ENCODE peak calls at places on chromosome 15, in four cellular contexts. One of them, this sample, is unnamed.

GRCh38 chr15:74036271-74037170 is 42.0 kb downstream of the PML start:
- DNase-seq in astrocyte: peak; percentile 22
- DNase-seq in CD4-positive, alpha-beta memory T cell: no peak
- DNase-seq in AG04450: peak; percentile 30
- DNase-seq in this sample: no peak

GRCh38 chr15:39127925-39128617 is 452.8 kb upstream of the THBS1 start:
- DNase-seq in AG04450: peak; percentile 86
- DNase-seq in astrocyte: peak; percentile 99
- DNase-seq in CD4-positive, alpha-beta memory T cell: no peak
- DNase-seq in this sample: no peak

GRCh38 chr15:90465930-90466567 is 63.7 kb upstream of the CRTC3 start:
- DNase-seq in CD4-positive, alpha-beta memory T cell: no peak
- DNase-seq in AG04450: no peak
- DNase-seq in astrocyte: peak; percentile 65
- DNase-seq in this sample: no peak

GRCh38 chr15:60408438-60409105 is 10.8 kb upstream of the ANXA2 start:
- DNase-seq in CD4-positive, alpha-beta memory T cell: peak; percentile 28
- DNase-seq in astrocyte: peak; percentile 86
- DNase-seq in AG04450: no peak
- DNase-seq in this sample: no peak

GRCh38 chr15:46091860-46092450 is 457.1 kb downstream of the SQOR start:
- DNase-seq in astrocyte: no peak
- DNase-seq in CD4-positive, alpha-beta memory T cell: no peak
- DNase-seq in AG04450: peak; percentile 4
- DNase-seq in this sample: no peak

GRCh38 chr15:38589502-38589901 is 24.9 kb upstream of the RASGRP1 start:
- DNase-seq in astrocyte: peak; percentile 73
- DNase-seq in CD4-positive, alpha-beta memory T cell: no peak
- DNase-seq in AG04450: peak; percentile 43
- DNase-seq in this sample: no peak

GRCh38 chr15:25850154-25851111 is 12.7 kb downstream of the ATP10A start:
- DNase-seq in astrocyte: peak; percentile 64
- DNase-seq in AG04450: no peak
- DNase-seq in CD4-positive, alpha-beta memory T cell: peak; percentile 67
- DNase-seq in this sample: no peak

GRCh38 chr15:91336691-91337090 is 236.6 kb downstream of the SV2B start:
- DNase-seq in AG04450: no peak
- DNase-seq in astrocyte: no peak
- DNase-seq in CD4-positive, alpha-beta memory T cell: no peak
- DNase-seq in this sample: no peak

GRCh38 chr15:63086967-63087366 is 34.7 kb upstream of the LACTB start:
- DNase-seq in AG04450: no peak
- DNase-seq in astrocyte: no peak
- DNase-seq in CD4-positive, alpha-beta memory T cell: no peak
- DNase-seq in this sample: no peak

GRCh38 chr15:38860682-38861081 is 296.1 kb upstream of the RASGRP1 start:
- DNase-seq in CD4-positive, alpha-beta memory T cell: no peak
- DNase-seq in astrocyte: no peak
- DNase-seq in AG04450: no peak
- DNase-seq in this sample: no peak

GRCh38 chr15:51917493-51917892 is 54.1 kb downstream of the LEO1 start:
- DNase-seq in astrocyte: no peak
- DNase-seq in AG04450: no peak
- DNase-seq in CD4-positive, alpha-beta memory T cell: no peak
- DNase-seq in this sample: no peak

GRCh38 chr15:30990451-30991300 is 752 bp downstream of the MTMR10 start:
- DNase-seq in AG04450: no peak
- DNase-seq in CD4-positive, alpha-beta memory T cell: no peak
- DNase-seq in astrocyte: peak; percentile 31
- DNase-seq in this sample: no peak

GRCh38 chr15:91100561-91101355 is 701 bp downstream of the SV2B start:
- DNase-seq in CD4-positive, alpha-beta memory T cell: no peak
- DNase-seq in astrocyte: no peak
- DNase-seq in AG04450: no peak
- DNase-seq in this sample: no peak

GRCh38 chr15:70698991-70699390 is 64.4 kb downstream of the UACA start:
- DNase-seq in astrocyte: peak; percentile 58
- DNase-seq in CD4-positive, alpha-beta memory T cell: no peak
- DNase-seq in AG04450: no peak
- DNase-seq in this sample: no peak

GRCh38 chr15:82882250-82882928 is 70.1 kb downstream of the HOMER2 start:
- DNase-seq in CD4-positive, alpha-beta memory T cell: no peak
- DNase-seq in AG04450: no peak
- DNase-seq in astrocyte: no peak
- DNase-seq in this sample: no peak

GRCh38 chr15:31277335-31278055 is 49.1 kb upstream of the KLF13 start:
- DNase-seq in CD4-positive, alpha-beta memory T cell: no peak
- DNase-seq in astrocyte: no peak
- DNase-seq in AG04450: no peak
- DNase-seq in this sample: no peak

GRCh38 chr15:75903331-75904240 is at the start of gene FBXO22:
- DNase-seq in CD4-positive, alpha-beta memory T cell: peak; percentile 88
- DNase-seq in astrocyte: peak; percentile 83
- DNase-seq in AG04450: peak; percentile 65
- DNase-seq in this sample: peak; percentile 56

GRCh38 chr15:60804986-60805949 is 326.3 kb upstream of the ICE2 start:
- DNase-seq in CD4-positive, alpha-beta memory T cell: no peak
- DNase-seq in astrocyte: peak; percentile 84
- DNase-seq in AG04450: no peak
- DNase-seq in this sample: no peak

GRCh38 chr15:26087395-26087794 is 224.3 kb upstream of the ATP10A start:
- DNase-seq in CD4-positive, alpha-beta memory T cell: no peak
- DNase-seq in astrocyte: peak; percentile 68
- DNase-seq in AG04450: no peak
- DNase-seq in this sample: no peak

GRCh38 chr15:70892002-70892911 is at the start of the genes LRRC49 and THAP10:
- DNase-seq in AG04450: peak; percentile 89
- DNase-seq in CD4-positive, alpha-beta memory T cell: peak; percentile 14
- DNase-seq in astrocyte: peak; percentile 93
- DNase-seq in this sample: peak; percentile 30

GRCh38 chr15:41870689-41871081 is 23.2 kb downstream of the SPTBN5 start:
- DNase-seq in AG04450: peak; percentile 57
- DNase-seq in CD4-positive, alpha-beta memory T cell: peak; percentile 69
- DNase-seq in astrocyte: peak; percentile 74
- DNase-seq in this sample: no peak

GRCh38 chr15:33021806-33022389 is 172.6 kb downstream of the FMN1 start:
- DNase-seq in CD4-positive, alpha-beta memory T cell: no peak
- DNase-seq in astrocyte: peak; percentile 34
- DNase-seq in AG04450: peak; percentile 34
- DNase-seq in this sample: no peak

GRCh38 chr15:48858401-48858800 is 19.5 kb upstream of the EID1 start:
- DNase-seq in AG04450: no peak
- DNase-seq in CD4-positive, alpha-beta memory T cell: no peak
- DNase-seq in astrocyte: peak; percentile 65
- DNase-seq in this sample: no peak

GRCh38 chr15:96412919-96413231 is 82.4 kb downstream of the NR2F2 start:
- DNase-seq in CD4-positive, alpha-beta memory T cell: no peak
- DNase-seq in astrocyte: no peak
- DNase-seq in AG04450: no peak
- DNase-seq in this sample: no peak

GRCh38 chr15:37586976-37587375 is 347.5 kb upstream of the TMCO5A start:
- DNase-seq in astrocyte: peak; percentile 30
- DNase-seq in AG04450: no peak
- DNase-seq in CD4-positive, alpha-beta memory T cell: no peak
- DNase-seq in this sample: no peak

GRCh38 chr15:60972301-60972700 is 256.8 kb downstream of the RORA start:
- DNase-seq in AG04450: peak; percentile 92
- DNase-seq in CD4-positive, alpha-beta memory T cell: no peak
- DNase-seq in astrocyte: peak; percentile 94
- DNase-seq in this sample: no peak

GRCh38 chr15:39621210-39621609 is 40.3 kb downstream of the THBS1 start:
- DNase-seq in astrocyte: no peak
- DNase-seq in AG04450: no peak
- DNase-seq in CD4-positive, alpha-beta memory T cell: no peak
- DNase-seq in this sample: no peak

GRCh38 chr15:90862964-90863721 is 5.2 kb upstream of the FURIN start:
- DNase-seq in CD4-positive, alpha-beta memory T cell: no peak
- DNase-seq in AG04450: no peak
- DNase-seq in astrocyte: no peak
- DNase-seq in this sample: no peak

GRCh38 chr15:25134546-25134945 is 179.8 kb downstream of the SNRPN start:
- DNase-seq in AG04450: peak; percentile 2
- DNase-seq in astrocyte: peak; percentile 9
- DNase-seq in CD4-positive, alpha-beta memory T cell: no peak
- DNase-seq in this sample: no peak

GRCh38 chr15:23567921-23568320 is 2.4 kb downstream of the MKRN3 start:
- DNase-seq in CD4-positive, alpha-beta memory T cell: no peak
- DNase-seq in AG04450: no peak
- DNase-seq in astrocyte: no peak
- DNase-seq in this sample: no peak

GRCh38 chr15:29904731-29905417 is 82.6 kb upstream of the TJP1 start:
- DNase-seq in CD4-positive, alpha-beta memory T cell: no peak
- DNase-seq in AG04450: no peak
- DNase-seq in astrocyte: no peak
- DNase-seq in this sample: no peak

GRCh38 chr15:51649659-51650521 is 27.3 kb upstream of the DMXL2 start:
- DNase-seq in CD4-positive, alpha-beta memory T cell: peak; percentile 70
- DNase-seq in astrocyte: peak; percentile 49
- DNase-seq in AG04450: peak; percentile 50
- DNase-seq in this sample: no peak

GRCh38 chr15:43808960-43809678 is 8.7 kb downstream of the HYPK start:
- DNase-seq in CD4-positive, alpha-beta memory T cell: no peak
- DNase-seq in astrocyte: no peak
- DNase-seq in AG04450: no peak
- DNase-seq in this sample: no peak

GRCh38 chr15:56869573-56869972 is 48.9 kb upstream of the TCF12 start:
- DNase-seq in AG04450: no peak
- DNase-seq in astrocyte: no peak
- DNase-seq in CD4-positive, alpha-beta memory T cell: no peak
- DNase-seq in this sample: no peak

GRCh38 chr15:89361451-89362202 is 27.0 kb upstream of the POLG start:
- DNase-seq in astrocyte: peak; percentile 39
- DNase-seq in AG04450: peak; percentile 11
- DNase-seq in CD4-positive, alpha-beta memory T cell: peak; percentile 61
- DNase-seq in this sample: no peak

GRCh38 chr15:39392469-39393047 is 188.3 kb upstream of the THBS1 start:
- DNase-seq in CD4-positive, alpha-beta memory T cell: no peak
- DNase-seq in astrocyte: no peak
- DNase-seq in AG04450: no peak
- DNase-seq in this sample: no peak

GRCh38 chr15:82642656-82643055 is 4.5 kb downstream of the CPEB1 start:
- DNase-seq in CD4-positive, alpha-beta memory T cell: no peak
- DNase-seq in astrocyte: no peak
- DNase-seq in AG04450: no peak
- DNase-seq in this sample: no peak

GRCh38 chr15:25250011-25250596 is 188.7 kb downstream of the UBE3A start:
- DNase-seq in CD4-positive, alpha-beta memory T cell: no peak
- DNase-seq in AG04450: no peak
- DNase-seq in astrocyte: no peak
- DNase-seq in this sample: no peak

GRCh38 chr15:62756326-62756994 is 286.1 kb upstream of the TPM1 start:
- DNase-seq in AG04450: no peak
- DNase-seq in CD4-positive, alpha-beta memory T cell: no peak
- DNase-seq in astrocyte: no peak
- DNase-seq in this sample: no peak

DNA sequence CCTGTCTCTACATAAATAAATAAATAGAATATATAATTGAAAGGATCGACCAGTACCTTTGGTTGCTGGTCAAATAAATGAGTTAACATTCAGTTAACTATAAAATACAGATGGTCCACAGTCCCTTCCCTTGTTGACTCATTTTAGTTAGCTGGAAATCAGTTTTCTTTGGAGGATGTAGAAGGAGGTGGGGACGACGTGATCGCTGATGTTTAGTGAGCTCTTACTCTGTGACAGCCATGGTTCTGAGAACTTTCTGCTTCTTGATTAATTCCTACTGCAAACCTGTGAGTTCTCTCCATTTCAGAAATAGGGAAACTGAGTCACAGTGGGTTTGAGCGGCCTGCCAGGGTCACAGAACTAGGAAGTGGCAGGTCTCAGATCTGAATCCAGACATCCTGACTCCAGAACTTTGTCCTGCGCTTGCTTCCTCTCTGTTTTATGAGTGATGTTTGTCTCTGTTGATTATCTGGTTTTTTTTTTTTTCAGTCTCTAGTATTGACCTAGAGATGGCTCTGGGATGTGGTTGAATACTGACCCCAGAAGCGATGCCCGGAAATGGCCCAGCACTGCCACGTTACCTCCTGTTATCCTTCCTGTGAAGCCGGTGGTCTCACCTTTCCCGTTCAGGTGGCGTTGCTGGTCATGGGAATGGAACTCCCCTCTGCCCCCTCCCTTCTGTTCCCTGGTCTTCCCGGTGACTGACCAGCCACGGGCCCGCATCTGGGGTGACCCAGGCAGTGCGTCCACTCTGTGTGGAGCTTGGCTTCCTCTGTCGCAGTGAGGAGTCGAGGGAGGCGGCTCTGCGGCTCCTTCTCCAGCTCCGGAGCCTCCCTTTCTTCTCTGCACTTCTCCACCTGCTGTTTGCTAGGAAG is 18.2 kb downstream of the SYNM start:
- DNase-seq in AG04450: no peak
- DNase-seq in astrocyte: no peak
- DNase-seq in CD4-positive, alpha-beta memory T cell: no peak
- DNase-seq in this sample: no peak
- H3K27ac ChIP-seq in AG04450: peak overlapping the region; percentile 91
- H3K27ac ChIP-seq in astrocyte: peak overlapping the region; percentile 85
- H3K27ac ChIP-seq in CD4-positive, alpha-beta memory T cell: no peak overlapping the region
- H3K27ac ChIP-seq in this sample: peak overlapping the region; percentile 86

GRCh38 chr15:99252326-99252725 is 1.0 kb downstream of the LRRC28 start:
- DNase-seq in CD4-positive, alpha-beta memory T cell: no peak
- DNase-seq in AG04450: no peak
- DNase-seq in astrocyte: no peak
- DNase-seq in this sample: no peak
- H3K27ac ChIP-seq in CD4-positive, alpha-beta memory T cell: no peak overlapping the region
- H3K27ac ChIP-seq in AG04450: no peak overlapping the region
- H3K27ac ChIP-seq in astrocyte: no peak overlapping the region
- H3K27ac ChIP-seq in this sample: no peak overlapping the region

DNA sequence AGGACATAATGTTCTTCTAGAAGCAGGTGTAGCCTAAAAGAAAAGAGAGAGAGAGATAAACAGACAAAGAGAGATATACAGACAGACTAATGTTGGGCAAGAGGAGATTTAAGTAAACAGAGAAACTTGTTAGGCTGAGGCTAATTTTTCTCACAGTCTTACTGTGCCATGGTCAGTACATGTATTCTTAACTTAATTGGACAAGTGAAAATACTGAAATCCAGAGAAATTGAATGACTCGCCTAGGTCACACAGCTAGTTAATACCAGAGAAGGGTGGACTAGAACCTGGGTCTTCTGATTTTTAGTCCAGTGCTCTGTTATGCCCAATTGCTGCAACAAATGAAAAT is 6.7 kb upstream of the ZNF609 start:
- DNase-seq in astrocyte: no peak
- DNase-seq in CD4-positive, alpha-beta memory T cell: no peak
- DNase-seq in AG04450: no peak
- DNase-seq in this sample: no peak
- H3K27ac ChIP-seq in astrocyte: no peak overlapping the region
- H3K27ac ChIP-seq in CD4-positive, alpha-beta memory T cell: no peak overlapping the region
- H3K27ac ChIP-seq in AG04450: no peak overlapping the region
- H3K27ac ChIP-seq in this sample: peak overlapping the region; percentile 32

GRCh38 chr15:67786646-67787045 is 38.7 kb upstream of the SKOR1 start:
- DNase-seq in CD4-positive, alpha-beta memory T cell: no peak
- DNase-seq in astrocyte: no peak
- DNase-seq in AG04450: no peak
- DNase-seq in this sample: no peak
- H3K27ac ChIP-seq in CD4-positive, alpha-beta memory T cell: no peak overlapping the region
- H3K27ac ChIP-seq in astrocyte: no peak overlapping the region
- H3K27ac ChIP-seq in AG04450: no peak overlapping the region
- H3K27ac ChIP-seq in this sample: no peak overlapping the region

GRCh38 chr15:92845109-92845508 is 55.0 kb upstream of the CHD2 start:
- DNase-seq in astrocyte: peak; percentile 28
- DNase-seq in AG04450: no peak
- DNase-seq in CD4-positive, alpha-beta memory T cell: peak; percentile 57
- DNase-seq in this sample: no peak
- H3K27ac ChIP-seq in astrocyte: no peak overlapping the region
- H3K27ac ChIP-seq in AG04450: no peak overlapping the region
- H3K27ac ChIP-seq in CD4-positive, alpha-beta memory T cell: peak overlapping the region; percentile 44
- H3K27ac ChIP-seq in this sample: peak overlapping the region; percentile 71

This sample was measured in esophagus squamous epithelium.